ENCODE peak calls at places on chromosomes 5 and 9, in seven cellular contexts. C is neural progenitor cell, V is GM23338, O is OCI-LY7, E is SK-N-SH, A is GM23248, W is hepatocyte. N is an unnamed sample.

GRCh38 chr9:37163299-37163698 is 42.9 kb downstream of the ZCCHC7 start:
- DNase-seq in C (no peak), A (no peak), V (no peak), W (no peak), O (peak), E (no peak), N (no peak)

GRCh38 chr5:82142217-82142841 is 135.8 kb downstream of the RPS23 start:
- DNase-seq in W (no peak), A (no peak), V (no peak), C (no peak), O (no peak), E (no peak), N (no peak)

GRCh38 chr5:180602481-180603075 is 11.3 kb upstream of the SCGB3A1 start:
- DNase-seq in W (no peak), V (no peak), C (no peak), O (no peak), E (peak), A (no peak), N (no peak)

GRCh38 chr5:106415541-106415940 is 1255.2 kb downstream of the EFNA5 start:
- DNase-seq in W (peak), O (no peak), A (peak), V (no peak), E (no peak), C (no peak), N (no peak)

GRCh38 chr9:132200706-132201105 is 38.8 kb downstream of the NTNG2 start:
- DNase-seq in O (no peak), C (no peak), A (no peak), V (no peak), E (no peak), W (no peak), N (no peak)

GRCh38 chr9:17137576-17137975 is 2.7 kb downstream of the CNTLN start:
- DNase-seq in C (no peak), E (no peak), W (no peak), V (no peak), A (peak), O (no peak), N (no peak)

GRCh38 chr9:135827301-135827700 is 80.0 kb downstream of the CAMSAP1 start:
- DNase-seq in O (no peak), A (no peak), V (no peak), C (no peak), W (no peak), E (no peak), N (no peak)

GRCh38 chr9:89869774-89870173 is 265.0 kb downstream of the GADD45G start:
- DNase-seq in V (no peak), O (no peak), C (no peak), A (no peak), E (no peak), W (no peak), N (no peak)

GRCh38 chr9:136228107-136228875 is 17.3 kb downstream of the QSOX2 start:
- DNase-seq in V (no peak), E (no peak), C (no peak), A (peak), W (peak), O (no peak), N (no peak)

GRCh38 chr5:8033261-8033660 is 164.3 kb downstream of the MTRR start:
- DNase-seq in W (peak), E (no peak), A (no peak), V (no peak), O (no peak), C (no peak), N (no peak)

GRCh38 chr5:135460246-135461033 is 8.3 kb upstream of the TIFAB start:
- DNase-seq in O (no peak), E (no peak), V (no peak), C (no peak), W (no peak), A (no peak), N (no peak)

GRCh38 chr5:89755024-89755423 is 654.5 kb downstream of the CETN3 start:
- DNase-seq in E (no peak), V (no peak), A (no peak), O (no peak), W (no peak), C (no peak), N (no peak)

GRCh38 chr9:119179701-119180100 is 189.5 kb downstream of the BRINP1 start:
- DNase-seq in C (no peak), A (no peak), O (no peak), E (no peak), W (no peak), V (no peak), N (no peak)

GRCh38 chr9:87515086-87515485 is 17.4 kb downstream of the DAPK1 start:
- DNase-seq in V (no peak), E (no peak), W (peak), C (no peak), A (no peak), O (no peak), N (no peak)

GRCh38 chr9:87516931-87517300 is 19.2 kb downstream of the DAPK1 start:
- DNase-seq in A (no peak), O (peak), W (no peak), E (no peak), C (no peak), V (peak), N (no peak)

GRCh38 chr9:87516222-87516930 is 18.7 kb downstream of the DAPK1 start:
- DNase-seq in O (no peak), W (peak), V (no peak), A (peak), E (no peak), C (no peak), N (no peak)

GRCh38 chr9:87514136-87514535 is 16.5 kb downstream of the DAPK1 start:
- DNase-seq in W (no peak), C (no peak), A (no peak), E (no peak), O (no peak), V (no peak), N (no peak)

DNA sequence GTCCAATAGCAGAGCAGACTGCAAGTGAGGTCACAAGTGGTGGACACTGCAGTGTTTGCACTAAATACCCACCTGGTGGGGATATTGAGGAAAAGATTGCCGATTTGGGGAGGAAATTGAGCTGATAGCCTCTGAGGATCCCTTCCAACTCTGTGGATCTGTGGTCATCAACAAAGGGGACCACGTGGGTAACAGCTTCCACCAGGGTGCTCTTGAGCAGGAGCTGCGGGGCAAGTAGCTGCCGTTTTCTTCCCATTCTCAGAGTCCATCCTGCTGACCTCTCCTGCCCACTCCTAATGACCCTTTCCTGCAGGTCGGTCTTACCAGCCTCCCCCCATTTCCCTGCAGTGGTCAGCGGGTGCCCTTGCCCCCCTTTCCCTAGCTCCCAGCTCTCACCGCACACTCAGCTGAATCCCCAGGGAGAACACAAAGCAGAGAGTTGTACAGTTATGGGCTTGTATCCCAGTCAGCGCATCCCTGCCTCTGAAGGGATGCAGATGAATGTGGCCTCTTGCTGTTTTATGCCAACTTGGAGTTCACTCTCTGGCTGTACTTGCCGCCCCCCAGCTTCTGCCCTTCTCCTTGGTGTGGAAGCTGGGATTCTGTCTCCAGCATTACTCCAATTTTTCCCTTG is 18.0 kb downstream of the DAPK1 start:
- DNase-seq in A (no peak), W (no peak), O (no peak), V (no peak), C (no peak), E (no peak), N (no peak)
- H3K4me2 ChIP-seq in A (no peak), W (no peak), O (no peak), V (peak), C (no peak), E (no peak), N (no peak)

GRCh38 chr5:74318985-74319563 is 321.5 kb downstream of the ENC1 start:
- DNase-seq in E (no peak), W (no peak), A (peak), V (no peak), O (no peak), C (no peak), N (no peak)
- TF ChIP-seq EZH2phosphoT487 in E (no peak), W (no peak), A (no peak), V (no peak), O (no peak), C (no peak), N (no peak)

GRCh38 chr9:125764198-125764597 is 17.0 kb downstream of the PBX3 start:
- DNase-seq in W (no peak), C (no peak), O (no peak), A (no peak), E (no peak), V (no peak), N (no peak)
- H3K4me2 ChIP-seq in W (no peak), C (peak), O (no peak), A (no peak), E (peak), V (peak), N (no peak)

GRCh38 chr5:132506094-132506692 is 15.6 kb upstream of the IRF1 start:
- DNase-seq in E (peak), A (peak), C (peak), W (peak), V (peak), O (peak), N (peak)
- TF ChIP-seq EZH2phosphoT487 in E (no peak), A (no peak), C (no peak), W (no peak), V (no peak), O (no peak), N (no peak)

GRCh38 chr9:134278286-134278685 is 48.0 kb upstream of the RXRA start:
- DNase-seq in V (no peak), C (no peak), W (no peak), O (no peak), A (no peak), E (no peak), N (no peak)
- H3K4me2 ChIP-seq in V (no peak), C (no peak), W (no peak), O (no peak), A (no peak), E (no peak), N (no peak)

GRCh38 chr9:129237195-129237611 is 59.1 kb upstream of the IER5L start:
- DNase-seq in O (peak), W (peak), A (peak), E (no peak), C (no peak), V (peak), N (no peak)
- TF ChIP-seq EZH2phosphoT487 in O (no peak), W (no peak), A (no peak), E (no peak), C (no peak), V (no peak), N (no peak)

DNA sequence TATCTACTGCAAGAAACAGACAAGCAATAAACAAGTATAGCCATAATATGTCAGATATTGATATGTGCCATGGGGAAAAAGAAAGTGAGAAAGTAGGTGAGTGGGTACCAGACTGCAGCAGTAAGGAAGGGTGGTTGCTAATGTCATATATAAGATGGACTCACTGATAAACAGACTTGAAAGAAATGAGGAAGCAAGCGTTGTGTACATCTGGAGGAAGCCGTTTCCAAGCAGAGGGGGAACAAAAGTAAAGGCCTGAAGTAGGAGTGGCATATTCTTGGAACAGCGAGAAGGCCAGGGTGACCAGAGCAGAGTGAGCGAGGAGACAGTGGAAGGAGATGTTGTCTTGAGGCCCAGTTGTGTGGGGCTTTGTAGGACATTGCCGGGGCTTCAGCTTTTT is 142.2 kb upstream of the MAP3K1 start:
- DNase-seq in C (no peak), E (no peak), W (no peak), A (no peak), O (peak), V (no peak), N (no peak)
- H3K4me2 ChIP-seq in C (no peak), E (no peak), W (no peak), A (no peak), O (peak), V (no peak), N (peak)

N was measured in MM.1S.